ENCODE peak calls at places on chromosome 2, in four cellular contexts. U, R, P and T are unnamed samples.

GRCh38 chr2:85713836-85714235 is 19.7 kb downstream of the GNLY start:
- DNase-seq in P (no peak), U (no peak), R (no peak), T (no peak)

GRCh38 chr2:10042301-10043161 is 819 bp upstream of the KLF11 start:
- DNase-seq in P (peak), R (peak), U (peak), T (peak)

GRCh38 chr2:172931256-172931894 is 144.3 kb upstream of the MAP3K20 start:
- DNase-seq in U (peak), R (no peak), P (no peak), T (no peak)

GRCh38 chr2:172655838-172656573 is 79.6 kb upstream of the RAPGEF4 start:
- DNase-seq in U (no peak), R (no peak), P (no peak), T (no peak)

GRCh38 chr2:212841426-212841825 is 302.8 kb upstream of the ERBB4 start:
- DNase-seq in R (no peak), P (no peak), U (no peak), T (no peak)

GRCh38 chr2:239778042-239778811 is 246.9 kb downstream of the NDUFA10 start:
- DNase-seq in P (no peak), U (peak), R (no peak), T (no peak)

GRCh38 chr2:18684202-18685040 is 95.1 kb upstream of the NT5C1B start:
- DNase-seq in U (no peak), P (no peak), R (peak), T (no peak)

GRCh38 chr2:222823183-222823915 is 37.5 kb upstream of the ACSL3 start:
- DNase-seq in U (no peak), P (no peak), R (peak), T (no peak)

GRCh38 chr2:171169333-171169732 is 8.6 kb upstream of the TLK1 start:
- DNase-seq in U (no peak), P (no peak), R (no peak), T (no peak)

GRCh38 chr2:232983669-232983991 is 29.4 kb downstream of the NGEF start:
- DNase-seq in U (no peak), R (no peak), P (no peak), T (no peak)

GRCh38 chr2:8437949-8438400 is 243.9 kb upstream of the ID2 start:
- DNase-seq in R (no peak), U (no peak), P (no peak), T (no peak)

GRCh38 chr2:43657241-43657640 is 19.0 kb downstream of the C1GALT1C1L start:
- DNase-seq in P (no peak), R (no peak), U (no peak), T (no peak)

GRCh38 chr2:46315103-46315890 is 18.1 kb downstream of the EPAS1 start:
- DNase-seq in U (peak), R (peak), P (no peak), T (no peak)